ENCODE peak calls at places on chromosomes 2 and 18, in five cellular contexts. Y, D, P, F and K are unnamed samples.

GRCh38 chr2:159317392-159318088 is 31.0 kb upstream of the WDSUB1 start:
- DNase-seq in Y (no peak), F (no peak), D (no peak), P (no peak), K (no peak)

GRCh38 chr2:70111752-70112591 is 24.7 kb downstream of the PCBP1 start:
- DNase-seq in Y (no peak), F (no peak), D (no peak), P (peak), K (no peak)

GRCh38 chr2:36696533-36696932 is at the start of gene VIT:
- DNase-seq in F (no peak), D (no peak), P (peak), Y (no peak), K (no peak)

GRCh38 chr2:109447811-109448210 is 166.0 kb downstream of the SEPTIN10 start:
- DNase-seq in Y (no peak), D (no peak), P (no peak), F (no peak), K (peak)

GRCh38 chr2:189393440-189394111 is 47.7 kb upstream of the WDR75 start:
- DNase-seq in D (no peak), P (peak), Y (no peak), F (no peak), K (no peak)

GRCh38 chr2:22944141-22944540 is 440.8 kb upstream of the KLHL29 start:
- DNase-seq in D (no peak), Y (no peak), F (no peak), P (no peak), K (no peak)

GRCh38 chr18:62164855-62165487 is 21.9 kb downstream of the PIGN start:
- DNase-seq in F (no peak), Y (no peak), D (no peak), P (no peak), K (no peak)

GRCh38 chr2:209391776-209392401 is 32.0 kb upstream of the MAP2 start:
- DNase-seq in D (no peak), P (peak), Y (no peak), F (no peak), K (no peak)

GRCh38 chr2:64913357-64913869 is 75.8 kb upstream of the SLC1A4 start:
- DNase-seq in P (no peak), D (no peak), Y (no peak), F (peak), K (peak)

GRCh38 chr2:212282596-212283330 is 255.8 kb downstream of the ERBB4 start:
- DNase-seq in D (peak), F (no peak), P (no peak), Y (no peak), K (peak)

GRCh38 chr2:157691131-157691530 is 62.5 kb upstream of the ACVR1C start:
- DNase-seq in F (no peak), Y (no peak), D (no peak), P (no peak), K (no peak)

GRCh38 chr2:238143239-238143951 is 4.9 kb downstream of the KLHL30 start:
- DNase-seq in Y (peak), P (peak), F (no peak), D (peak), K (no peak)

GRCh38 chr2:118474151-118474561 is 373.3 kb downstream of the EN1 start:
- DNase-seq in F (no peak), Y (no peak), P (no peak), D (no peak), K (no peak)

GRCh38 chr2:61758991-61759390 is 94.9 kb downstream of the FAM161A start:
- DNase-seq in P (peak), D (no peak), F (no peak), Y (no peak), K (no peak)

GRCh38 chr2:36573165-36573564 is 24.8 kb downstream of the FEZ2 start:
- DNase-seq in F (no peak), P (no peak), Y (no peak), D (no peak), K (no peak)

GRCh38 chr2:170409164-170409535 is 231.2 kb downstream of the MYO3B start:
- DNase-seq in P (peak), Y (peak), D (peak), F (peak), K (peak)

GRCh38 chr2:230995821-230996220 is at the start of gene SPATA3:
- DNase-seq in F (no peak), D (no peak), P (no peak), Y (no peak), K (no peak)

GRCh38 chr18:43571078-43571689 is 293.9 kb upstream of the SYT4 start:
- DNase-seq in Y (no peak), D (peak), P (peak), F (no peak), K (peak)

GRCh38 chr2:217693363-217693762 is 309.4 kb downstream of the TNS1 start:
- DNase-seq in D (no peak), F (no peak), P (no peak), Y (no peak), K (no peak)

GRCh38 chr2:146734042-146734715 is 1110.7 kb upstream of the ACVR2A start:
- DNase-seq in D (peak), F (no peak), Y (peak), P (peak), K (peak)

GRCh38 chr2:96409543-96410184 is 74.1 kb downstream of the NCAPH start:
- DNase-seq in D (peak), F (no peak), P (no peak), Y (no peak), K (peak)

GRCh38 chr2:84906108-84906899 is 848 bp downstream of the TMSB10 start:
- DNase-seq in F (peak), D (no peak), Y (no peak), P (no peak), K (no peak)

GRCh38 chr18:25830787-25831186 is 259.6 kb downstream of the SS18 start:
- DNase-seq in D (no peak), Y (no peak), P (peak), F (no peak), K (peak)

GRCh38 chr2:120224735-120225548 is 1.7 kb upstream of the TMEM185B start:
- DNase-seq in D (no peak), P (no peak), Y (no peak), F (no peak), K (no peak)

GRCh38 chr2:199366406-199366805 is 91.3 kb downstream of the SATB2 start:
- DNase-seq in D (no peak), Y (no peak), F (no peak), P (no peak), K (no peak)

GRCh38 chr2:231174211-231174651 is 24.2 kb upstream of the ARMC9 start:
- DNase-seq in F (no peak), P (no peak), Y (no peak), D (no peak), K (peak)

GRCh38 chr2:229718057-229718456 is 3.7 kb upstream of the DNER start:
- DNase-seq in F (no peak), Y (no peak), D (no peak), P (no peak), K (no peak)